ENCODE peak calls at places on chromosomes 12 and 14, in eight cellular contexts. C is SHP77; K is CD4-positive, alpha-beta T cell; M is hippocampal formation; A is NCI-H510A; P is activated T-helper 1 cell treated with anti-CD3 and anti-CD28 coated beads, Interleukin-2, amount 50 U/mL, for 16 hours; V is mucosa of gallbladder; Y is stimulated activated CD8-positive, alpha-beta memory T cell treated with anti-CD3 and anti-CD28 coated beads, Interleukin-12 subunit alpha, Interleukin-12 subunit beta, amount 100 ng/mL, for 4 hours. W is an unnamed sample.

GRCh38 chr12:14828896-14829295 is 14.4 kb downstream of the ART4 start:
- DNase-seq in C (no peak), K (no peak), M (no peak), A (no peak), P (no peak), V (no peak), Y (no peak), W (no peak)

GRCh38 chr12:48380596-48380995 is 29.9 kb upstream of the ZNF641 start:
- DNase-seq in C (no peak), K (no peak), M (no peak), A (no peak), P (no peak), V (no peak), Y (no peak), W (no peak)

GRCh38 chr12:3627336-3627735 is 125.6 kb downstream of the CRACR2A start:
- DNase-seq in C (no peak), K (no peak), M (no peak), A (no peak), P (no peak), V (no peak), Y (no peak), W (no peak)

GRCh38 chr12:95593266-95593871 is 42.1 kb upstream of the USP44 start:
- DNase-seq in C (peak), K (no peak), M (no peak), A (no peak), P (no peak), V (peak), Y (no peak), W (no peak)

GRCh38 chr12:43988838-43989560 is 153.1 kb downstream of the TMEM117 start:
- DNase-seq in C (no peak), K (no peak), M (no peak), A (no peak), P (no peak), V (no peak), Y (no peak), W (no peak)

GRCh38 chr12:94148841-94149780 is 734 bp downstream of the PLXNC1 start:
- DNase-seq in C (no peak), K (peak), M (no peak), A (no peak), P (peak), V (no peak), Y (peak), W (no peak)

GRCh38 chr12:104219361-104219892 is 3.8 kb downstream of the TXNRD1 start:
- DNase-seq in C (peak), K (no peak), M (peak), A (peak), P (no peak), V (peak), Y (no peak), W (peak)

GRCh38 chr14:71474866-71475265 is 457.4 kb upstream of the RGS6 start:
- DNase-seq in C (no peak), K (no peak), M (no peak), A (no peak), P (no peak), V (no peak), Y (no peak), W (no peak)

GRCh38 chr12:106078358-106079025 is 60.3 kb downstream of the NUAK1 start:
- DNase-seq in C (no peak), K (no peak), M (peak), A (no peak), P (no peak), V (no peak), Y (no peak), W (no peak)

GRCh38 chr12:74401035-74401434 is 136.6 kb upstream of the ATXN7L3B start:
- DNase-seq in C (no peak), K (no peak), M (no peak), A (no peak), P (no peak), V (no peak), Y (no peak), W (no peak)

GRCh38 chr12:100075598-100075997 is 67.1 kb downstream of the BLTP3B start:
- DNase-seq in C (no peak), K (no peak), M (no peak), A (no peak), P (no peak), V (no peak), Y (no peak), W (no peak)

GRCh38 chr12:53232641-53233538 is 881 bp upstream of the RARG start:
- DNase-seq in C (no peak), K (peak), M (no peak), A (no peak), P (no peak), V (peak), Y (no peak), W (no peak)

GRCh38 chr12:124684496-124684895 is 117.1 kb upstream of the NCOR2 start:
- DNase-seq in C (no peak), K (no peak), M (peak), A (no peak), P (no peak), V (no peak), Y (no peak), W (no peak)

GRCh38 chr12:76883826-76884225 is 5.0 kb upstream of the CSRP2 start:
- DNase-seq in C (peak), K (no peak), M (no peak), A (no peak), P (no peak), V (no peak), Y (no peak), W (no peak)

GRCh38 chr14:34676516-34677211 is 37.7 kb downstream of the CFL2 start:
- DNase-seq in C (peak), K (no peak), M (no peak), A (no peak), P (no peak), V (no peak), Y (no peak), W (no peak)

GRCh38 chr12:52527121-52527800 is 7.1 kb upstream of the KRT5 start:
- DNase-seq in C (no peak), K (peak), M (no peak), A (no peak), P (no peak), V (no peak), Y (no peak), W (no peak)

GRCh38 chr12:90936230-90937005 is 18.6 kb downstream of the CCER1 start:
- DNase-seq in C (no peak), K (no peak), M (no peak), A (no peak), P (no peak), V (no peak), Y (no peak), W (no peak)

GRCh38 chr12:70317781-70318180 is 48.3 kb upstream of the KCNMB4 start:
- DNase-seq in C (no peak), K (no peak), M (peak), A (no peak), P (no peak), V (no peak), Y (no peak), W (peak)

GRCh38 chr14:102293784-102294183 is 11.2 kb downstream of the MOK start:
- DNase-seq in C (no peak), K (no peak), M (no peak), A (no peak), P (no peak), V (no peak), Y (no peak), W (no peak)

GRCh38 chr14:68786491-68787234 is 6.2 kb downstream of the ZFP36L1 start:
- DNase-seq in C (no peak), K (no peak), M (no peak), A (no peak), P (no peak), V (peak), Y (no peak), W (no peak)

GRCh38 chr12:43222796-43223195 is 329.2 kb downstream of the ADAMTS20 start:
- DNase-seq in C (no peak), K (no peak), M (no peak), A (no peak), P (no peak), V (no peak), Y (no peak), W (no peak)

GRCh38 chr12:85920324-85920947 is 46.3 kb downstream of the NTS start:
- DNase-seq in C (peak), K (no peak), M (peak), A (no peak), P (no peak), V (no peak), Y (no peak), W (no peak)

GRCh38 chr12:105721915-105722314 is 391.4 kb downstream of the C12orf75 start:
- DNase-seq in C (no peak), K (no peak), M (no peak), A (no peak), P (no peak), V (no peak), Y (no peak), W (no peak)

GRCh38 chr12:47981496-47982260 is 18.3 kb downstream of the TMEM106C start:
- DNase-seq in C (no peak), K (no peak), M (no peak), A (no peak), P (no peak), V (no peak), Y (no peak), W (no peak)

GRCh38 chr12:86349196-86349595 is 93.0 kb upstream of the MGAT4C start:
- DNase-seq in C (peak), K (no peak), M (no peak), A (no peak), P (no peak), V (no peak), Y (no peak), W (no peak)

GRCh38 chr12:66409195-66409871 is 107.0 kb downstream of the HELB start:
- DNase-seq in C (peak), K (no peak), M (no peak), A (no peak), P (peak), V (peak), Y (no peak), W (peak)

GRCh38 chr14:81105378-81105777 is 115.4 kb downstream of the GTF2A1 start:
- DNase-seq in C (no peak), K (no peak), M (no peak), A (no peak), P (no peak), V (no peak), Y (no peak), W (no peak)

GRCh38 chr12:50192908-50193307 is 25.7 kb upstream of the CERS5 start:
- DNase-seq in C (no peak), K (no peak), M (no peak), A (no peak), P (no peak), V (no peak), Y (no peak), W (no peak)

GRCh38 chr12:78275886-78276285 is 445.2 kb downstream of the NAV3 start:
- DNase-seq in C (no peak), K (no peak), M (no peak), A (no peak), P (no peak), V (no peak), Y (no peak), W (no peak)

GRCh38 chr12:29561736-29562135 is 64.2 kb upstream of the OVCH1 start:
- DNase-seq in C (no peak), K (no peak), M (no peak), A (no peak), P (no peak), V (no peak), Y (no peak), W (no peak)

GRCh38 chr14:73759183-73759713 is 45.1 kb upstream of the PNMA1 start:
- DNase-seq in C (no peak), K (peak), M (peak), A (no peak), P (peak), V (peak), Y (peak), W (no peak)

GRCh38 chr12:109946913-109947312 is 46.8 kb downstream of the TCHP start:
- DNase-seq in C (no peak), K (no peak), M (no peak), A (no peak), P (no peak), V (no peak), Y (no peak), W (no peak)

GRCh38 chr12:99157946-99158345 is 489.6 kb upstream of the GARIN6 start:
- DNase-seq in C (no peak), K (no peak), M (no peak), A (no peak), P (no peak), V (no peak), Y (no peak), W (no peak)

GRCh38 chr12:95473440-95473946 is 459 bp upstream of the METAP2 start:
- DNase-seq in C (peak), K (peak), M (peak), A (peak), P (peak), V (peak), Y (no peak), W (no peak)